ENCODE peak calls at places on chromosomes 1 and 21, in four cellular contexts. Y, A, B and G are unnamed samples.

GRCh38 chr21:41656946-41657525 is 109.8 kb downstream of the RIPK4 start:
- DNase-seq in Y (no peak), A (no peak), B (no peak), G (no peak)

GRCh38 chr1:172144445-172145060 is 275.9 kb upstream of the C1orf105 start:
- DNase-seq in Y (no peak), A (no peak), B (no peak), G (no peak)

GRCh38 chr1:3249846-3250501 is 181.0 kb downstream of the PRDM16 start:
- DNase-seq in Y (peak), A (no peak), B (no peak), G (no peak)

GRCh38 chr1:218660678-218661053 is 315.5 kb downstream of the TGFB2 start:
- DNase-seq in Y (no peak), A (no peak), B (no peak), G (no peak)

GRCh38 chr1:119475866-119476439 is 31.1 kb upstream of the HSD3B1 start:
- DNase-seq in Y (peak), A (no peak), B (peak), G (peak)

GRCh38 chr1:24917327-24918074 is 12.6 kb downstream of the RUNX3 start:
- DNase-seq in Y (no peak), A (no peak), B (no peak), G (no peak)

GRCh38 chr1:160070243-160071163 is 543 bp upstream of the KCNJ10 start:
- DNase-seq in Y (peak), A (no peak), B (peak), G (peak)

GRCh38 chr1:2451744-2452582 is 24.1 kb upstream of the PLCH2 start:
- DNase-seq in Y (peak), A (no peak), B (no peak), G (no peak)

GRCh38 chr1:244603498-244603897 is 49.4 kb upstream of the DESI2 start:
- DNase-seq in Y (peak), A (no peak), B (peak), G (no peak)

GRCh38 chr1:160996195-160996594 is 24.8 kb downstream of the F11R start:
- DNase-seq in Y (no peak), A (no peak), B (no peak), G (no peak)

GRCh38 chr1:18288609-18289219 is 181.1 kb downstream of the IGSF21 start:
- DNase-seq in Y (no peak), A (no peak), B (peak), G (no peak)

GRCh38 chr1:153699116-153699515 is 20.6 kb downstream of the NPR1 start:
- DNase-seq in Y (no peak), A (no peak), B (no peak), G (no peak)

GRCh38 chr1:58317694-58318093 is 228.8 kb downstream of the OMA1 start:
- DNase-seq in Y (no peak), A (no peak), B (no peak), G (no peak)

GRCh38 chr1:224684920-224685547 is 68.9 kb downstream of the CNIH3 start:
- DNase-seq in Y (no peak), A (no peak), B (no peak), G (no peak)

GRCh38 chr1:113286156-113286555 is 104.2 kb upstream of the MAGI3 start:
- DNase-seq in Y (no peak), A (no peak), B (no peak), G (no peak)

GRCh38 chr21:38448619-38449186 is 49.6 kb downstream of the ERG start:
- DNase-seq in Y (no peak), A (no peak), B (no peak), G (peak)

GRCh38 chr1:228404107-228404720 is 2.4 kb downstream of the TRIM11 start:
- DNase-seq in Y (no peak), A (no peak), B (no peak), G (no peak)

GRCh38 chr1:40980453-40981121 is 1.1 kb downstream of the CTPS1 start:
- DNase-seq in Y (no peak), A (no peak), B (peak), G (peak)

GRCh38 chr21:38272215-38272614 is 15.4 kb downstream of the KCNJ15 start:
- DNase-seq in Y (no peak), A (no peak), B (no peak), G (no peak)

GRCh38 chr21:37531402-37532042 is 164.9 kb downstream of the DYRK1A start:
- DNase-seq in Y (no peak), A (no peak), B (no peak), G (no peak)

GRCh38 chr1:232694475-232694874 is 64.5 kb upstream of the SIPA1L2 start:
- DNase-seq in Y (no peak), A (no peak), B (no peak), G (no peak)

GRCh38 chr1:37602750-37603694 is 7.3 kb upstream of the GNL2 start:
- DNase-seq in Y (peak), A (no peak), B (peak), G (peak)

DNA sequence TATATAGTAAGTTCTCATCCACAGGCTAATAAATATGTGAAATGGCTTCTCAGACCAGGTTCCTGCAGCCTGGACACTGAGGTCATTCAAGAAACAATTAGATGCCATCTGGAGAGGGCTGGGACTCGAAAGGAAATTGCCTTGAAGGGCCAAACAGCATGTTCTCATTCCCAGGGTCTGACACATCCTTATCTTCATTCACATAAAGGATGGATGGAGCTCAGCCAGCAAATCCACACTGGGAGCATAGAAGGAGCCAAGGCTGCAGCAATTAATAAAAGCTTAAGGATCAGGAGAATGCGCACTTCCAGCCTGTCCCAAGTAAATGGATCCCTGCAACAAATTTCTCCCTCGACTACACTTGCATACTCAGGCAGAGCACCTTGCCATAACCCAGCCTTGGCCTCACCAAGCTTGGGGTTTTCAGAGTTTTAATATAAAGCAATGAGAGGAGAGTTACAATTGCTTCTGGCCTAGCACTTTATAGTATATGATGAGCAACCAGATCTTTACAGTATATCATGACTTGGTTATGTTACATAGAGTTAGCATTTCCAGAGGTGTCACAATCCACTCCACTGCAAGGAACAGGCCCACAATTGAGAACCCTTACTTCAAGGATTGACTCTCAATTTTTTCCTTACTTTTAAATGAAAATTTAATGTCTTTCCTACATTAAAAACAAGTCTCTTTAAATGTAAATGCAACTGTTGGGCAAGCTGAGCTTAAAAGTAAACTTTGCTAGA is 55.9 kb downstream of the BCAR3 start:
- DNase-seq in Y (no peak), A (no peak), B (no peak), G (no peak)
- TF ChIP-seq NR2C2 in Y (no peak), A (no peak), B (no peak), G (no peak)

GRCh38 chr21:46189959-46190490 is 5.8 kb upstream of the SPATC1L start:
- DNase-seq in Y (no peak), A (no peak), B (no peak), G (no peak)

GRCh38 chr21:46187251-46187650 is 3.0 kb upstream of the SPATC1L start:
- DNase-seq in Y (no peak), A (no peak), B (no peak), G (no peak)

GRCh38 chr21:46189213-46189958 is 5.1 kb upstream of the SPATC1L start:
- DNase-seq in Y (no peak), A (no peak), B (peak), G (no peak)

GRCh38 chr21:46187814-46188213 is 3.6 kb upstream of the SPATC1L start:
- DNase-seq in Y (no peak), A (no peak), B (no peak), G (no peak)

DNA sequence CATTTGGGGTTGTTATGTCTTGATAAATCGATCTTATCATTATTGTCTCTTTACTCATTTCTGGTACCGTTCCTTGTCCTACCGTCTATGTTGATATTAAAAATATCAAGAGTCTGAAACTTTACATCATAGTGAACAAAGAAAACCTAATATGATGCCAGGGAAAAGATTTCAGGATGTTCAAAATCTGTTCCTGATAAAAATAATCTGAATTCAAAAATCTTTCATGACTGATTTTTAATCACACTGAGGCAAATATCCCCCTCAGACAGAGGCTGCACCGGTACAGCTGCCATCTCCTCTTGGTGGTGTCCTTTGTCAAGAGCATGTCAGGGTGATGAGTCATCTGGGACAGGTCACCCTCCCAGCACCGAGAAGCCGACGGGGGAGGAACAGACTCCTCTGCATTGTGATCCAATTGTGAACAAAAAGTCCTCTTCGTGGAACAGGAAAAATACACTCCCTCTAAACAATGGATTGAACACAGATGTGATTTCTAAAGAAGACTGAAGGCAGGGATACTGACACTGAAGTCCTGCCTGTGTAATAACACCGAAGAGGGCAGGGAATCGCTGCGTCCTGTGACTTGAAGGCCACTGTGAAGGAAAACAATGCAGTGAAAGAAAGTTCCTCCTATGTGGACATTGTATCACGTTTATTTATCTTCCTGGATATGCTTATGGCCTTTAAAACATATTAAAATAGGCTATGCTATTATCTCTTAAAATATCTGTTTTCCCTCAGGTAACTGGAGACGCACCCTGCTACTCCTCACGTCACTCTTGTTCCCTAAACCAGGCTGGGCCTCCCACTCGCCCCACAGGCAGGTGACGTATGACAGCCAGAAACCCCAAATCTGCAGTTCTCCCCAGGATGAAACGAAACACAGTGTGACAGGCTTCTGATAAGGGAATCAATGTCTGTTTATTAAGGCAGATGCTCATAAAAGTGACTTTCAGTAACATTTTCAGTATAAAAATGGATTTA is 4.3 kb upstream of the SPATC1L start:
- DNase-seq in Y (peak), A (no peak), B (peak), G (no peak)
- TF ChIP-seq CREM in Y (no peak), A (no peak), B (peak), G (no peak)

GRCh38 chr1:32413507-32414185 is 19.4 kb upstream of the BSDC1 start:
- DNase-seq in Y (peak), A (peak), B (peak), G (peak)
- TF ChIP-seq NR2C2 in Y (no peak), A (no peak), B (peak), G (no peak)

DNA sequence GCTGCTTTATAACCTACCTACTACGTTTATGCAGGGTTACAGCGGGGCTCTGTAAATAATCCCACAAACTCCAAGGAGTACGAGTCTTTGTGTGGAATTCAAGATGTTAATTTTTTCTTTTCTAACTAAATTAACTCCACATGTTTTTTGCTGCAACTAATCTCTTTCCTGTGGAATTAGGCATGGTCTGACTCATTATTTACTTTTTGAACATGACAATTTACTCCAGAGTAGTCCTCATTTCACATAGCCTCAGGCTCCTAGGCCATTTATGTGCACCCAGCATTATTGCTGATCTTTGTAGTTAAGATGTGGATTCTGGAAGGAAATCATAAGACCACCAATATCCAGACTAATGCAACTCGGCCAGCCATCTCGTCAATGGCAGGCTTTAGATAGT is 784.9 kb downstream of the LTN1 start:
- DNase-seq in Y (no peak), A (no peak), B (no peak), G (no peak)
- TF ChIP-seq CREM in Y (no peak), A (no peak), B (no peak), G (no peak)

GRCh38 chr1:46181343-46182260 is 5.3 kb upstream of the P3R3URF start:
- DNase-seq in Y (no peak), A (no peak), B (no peak), G (no peak)
- TF ChIP-seq NR2C2 in Y (no peak), A (no peak), B (no peak), G (no peak)

GRCh38 chr1:207502726-207503125 is 6.8 kb downstream of the CR1 start:
- DNase-seq in Y (no peak), A (no peak), B (no peak), G (no peak)

GRCh38 chr1:207497951-207498350 is 2.0 kb downstream of the CR1 start:
- DNase-seq in Y (no peak), A (no peak), B (no peak), G (no peak)

GRCh38 chr1:207500306-207500705 is 4.3 kb downstream of the CR1 start:
- DNase-seq in Y (no peak), A (no peak), B (peak), G (no peak)

GRCh38 chr1:207495816-207496792 is at the start of gene CR1:
- DNase-seq in Y (no peak), A (no peak), B (peak), G (peak)

DNA sequence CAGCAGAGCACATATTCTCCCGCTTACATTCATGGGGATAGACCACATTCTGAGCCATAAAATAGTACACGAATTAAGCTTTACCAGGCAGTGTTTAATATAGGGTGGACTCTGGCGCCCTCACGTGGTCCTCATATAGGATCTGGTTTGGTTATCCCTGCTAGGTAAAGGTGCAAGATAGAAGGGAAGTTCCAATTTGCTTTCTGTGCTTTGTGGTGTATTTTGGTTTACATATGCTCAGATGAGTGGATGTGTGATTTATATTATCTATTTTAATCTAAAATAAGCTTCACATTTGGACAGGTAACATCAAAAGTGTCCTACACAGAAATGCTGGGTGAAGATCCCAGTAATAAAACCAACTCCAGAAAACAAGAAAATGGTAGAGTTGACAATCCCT is 3.6 kb downstream of the CR1 start:
- DNase-seq in Y (peak), A (peak), B (peak), G (peak)
- TF ChIP-seq CREM in Y (no peak), A (no peak), B (no peak), G (no peak)

DNA sequence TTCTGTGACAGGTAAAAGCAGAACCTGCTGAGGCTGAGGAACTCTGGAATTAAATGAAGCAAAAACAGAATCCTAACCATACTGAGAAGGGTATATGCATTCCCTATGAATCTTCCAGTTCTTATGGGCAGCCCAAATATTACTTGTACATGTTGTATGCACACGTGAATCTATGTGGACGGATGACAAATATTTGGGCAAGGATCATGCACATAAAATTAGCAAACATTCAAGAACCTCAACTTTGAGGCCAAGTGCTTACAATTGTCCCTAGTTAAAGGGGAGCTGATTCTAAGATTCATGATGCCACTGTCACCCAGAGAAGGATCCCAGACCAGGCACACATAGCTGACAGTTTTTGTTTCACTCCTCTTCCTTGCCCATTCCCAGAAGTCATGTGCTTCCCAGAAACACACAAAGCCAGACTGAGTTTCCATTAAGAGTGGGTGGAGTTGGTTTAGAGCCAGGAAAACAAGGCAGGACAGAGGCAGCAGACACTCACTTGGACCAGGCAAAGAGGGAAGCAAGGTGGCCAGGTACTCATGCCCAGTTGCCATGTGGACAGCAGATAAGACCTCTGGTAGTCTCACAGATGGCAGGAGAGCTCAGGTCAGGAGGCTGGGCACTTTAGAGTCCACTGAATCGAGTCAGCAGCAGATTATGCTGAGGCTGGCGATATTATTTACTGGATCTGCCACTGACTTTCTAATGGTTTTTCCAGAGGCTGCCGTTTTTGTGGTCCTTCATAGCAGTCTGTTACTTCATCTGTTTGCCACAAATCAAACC is 25.5 kb downstream of the AK2 start:
- DNase-seq in Y (no peak), A (no peak), B (no peak), G (no peak)
- TF ChIP-seq NR2C2 in Y (no peak), A (no peak), B (no peak), G (no peak)

GRCh38 chr21:40507978-40508377 is 339.0 kb downstream of the DSCAM start:
- DNase-seq in Y (peak), A (no peak), B (no peak), G (no peak)
- TF ChIP-seq CREM in Y (peak), A (no peak), B (no peak), G (no peak)